ENCODE peak calls at places on chromosomes 3 and 15, in four cellular contexts. K is SK-N-SH, F is HepG2, U is K562. X is an unnamed sample.

GRCh38 chr15:95262866-95263564 is 1031.7 kb downstream of the MCTP2 start:
- DNase-seq in K (no peak), U (no peak), F (no peak), X (no peak)

GRCh38 chr3:88137836-88138235 is 11.9 kb upstream of the C3orf38 start:
- DNase-seq in F (no peak), U (no peak), K (no peak), X (no peak)

GRCh38 chr3:111314146-111314873 is 227.7 kb upstream of the CD96 start:
- DNase-seq in F (no peak), K (no peak), U (no peak), X (no peak)

GRCh38 chr3:102205647-102206046 is 229.2 kb upstream of the ZPLD1 start:
- DNase-seq in F (no peak), U (no peak), K (no peak), X (no peak)

GRCh38 chr3:89360155-89360554 is 252.7 kb downstream of the EPHA3 start:
- DNase-seq in F (no peak), U (no peak), K (no peak), X (no peak)

GRCh38 chr15:35005933-35006332 is 17.8 kb upstream of the ZNF770 start:
- DNase-seq in K (no peak), F (no peak), U (no peak), X (no peak)

GRCh38 chr3:143206955-143207337 is 87.4 kb downstream of the CHST2 start:
- DNase-seq in U (no peak), K (no peak), F (no peak), X (no peak)

GRCh38 chr3:112117826-112118571 is 15.0 kb downstream of the GCSAM start:
- DNase-seq in U (peak; percentile 7), K (no peak), F (no peak), X (no peak)

GRCh38 chr15:25181290-25182097 is 226.7 kb downstream of the SNRPN start:
- DNase-seq in K (no peak), F (no peak), U (no peak), X (no peak)

GRCh38 chr3:22117751-22118346 is 366.8 kb upstream of the ZNF385D start:
- DNase-seq in U (peak; percentile 11), F (peak; percentile 34), K (peak; percentile 6), X (peak; percentile 6)

DNA sequence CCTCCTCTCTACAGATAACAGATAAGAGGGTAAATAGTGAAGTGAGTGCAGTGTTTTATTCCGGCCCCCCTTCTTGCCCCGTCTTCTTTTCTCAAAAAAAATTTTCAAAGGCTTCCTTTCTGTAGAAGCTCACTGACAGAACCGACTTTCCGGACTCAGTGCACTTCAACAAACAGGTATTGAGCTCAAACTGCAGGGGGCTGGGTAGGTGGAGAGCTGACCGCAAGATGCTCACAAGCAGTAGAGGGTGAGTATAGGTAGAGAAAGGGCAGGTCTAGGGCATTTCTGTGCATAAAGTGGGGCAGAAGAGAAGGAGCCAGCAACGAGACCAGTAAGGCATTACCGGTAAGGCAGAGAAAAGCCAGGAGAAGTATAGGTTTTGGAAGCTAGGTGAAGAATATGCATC is 97.2 kb downstream of the ST6GAL1 start:
- DNase-seq in K (no peak), F (no peak), U (no peak), X (no peak)
- TF ChIP-seq ELF1 in K (no peak), F (no peak), U (no peak), X (no peak)

GRCh38 chr15:40932146-40932545 is 3.0 kb downstream of the DLL4 start:
- DNase-seq in K (peak; percentile 22), U (no peak), F (no peak), X (no peak)
- TF ChIP-seq SIN3A in K (no peak), U (no peak), F (no peak), X (no peak)

DNA sequence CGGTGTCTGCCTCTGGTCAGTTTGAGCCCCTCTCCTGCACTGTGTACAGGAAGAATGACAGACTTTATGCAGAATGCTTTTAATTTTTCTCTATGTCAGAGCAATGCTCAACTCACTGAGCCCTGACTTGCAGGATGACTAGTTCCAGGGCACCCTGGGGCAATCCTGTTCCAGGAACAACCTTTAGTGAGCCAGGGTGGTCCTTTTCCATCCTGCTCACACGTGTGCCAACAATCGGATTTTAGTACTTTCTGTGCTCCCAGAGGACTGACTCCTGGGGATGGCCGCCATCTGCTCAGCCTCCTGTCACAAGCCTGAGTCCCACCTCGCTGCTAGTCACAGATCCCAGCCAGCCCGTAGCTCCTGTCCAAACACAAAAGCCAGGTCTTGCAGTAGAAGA is 48.2 kb upstream of the ALDH1A3 start:
- DNase-seq in U (no peak), F (no peak), K (no peak), X (no peak)
- TF ChIP-seq ELF1 in U (no peak), F (no peak), K (no peak), X (no peak)

GRCh38 chr3:67015702-67016500 is 17.8 kb downstream of the KBTBD8 start:
- DNase-seq in F (no peak), K (no peak), U (no peak), X (no peak)
- TF ChIP-seq SIN3A in F (no peak), K (no peak), U (no peak), X (no peak)

DNA sequence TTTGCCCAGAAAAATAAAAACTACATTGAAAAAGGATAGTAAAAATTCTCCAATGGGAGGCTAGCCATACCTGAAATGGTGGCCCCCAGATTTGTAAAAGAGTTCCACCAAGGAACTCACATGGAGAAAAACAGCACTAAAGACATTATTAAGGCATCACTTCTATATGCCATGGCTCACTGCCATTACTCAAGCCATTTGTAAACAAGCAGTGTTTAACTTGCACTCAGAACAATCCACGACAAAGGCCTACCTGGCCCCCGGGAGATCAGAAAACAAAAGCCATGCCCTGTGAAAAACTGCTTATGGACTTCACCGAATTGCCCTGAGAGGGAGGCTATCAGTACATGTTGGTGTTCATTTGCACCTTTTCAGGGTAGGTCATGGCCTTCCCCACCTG is 19.6 kb downstream of the CCR8 start:
- DNase-seq in U (no peak), K (no peak), F (peak; percentile 7), X (no peak)
- TF ChIP-seq ELF1 in U (no peak), K (no peak), F (no peak), X (no peak)

GRCh38 chr3:66904816-66905543 is 93.1 kb upstream of the KBTBD8 start:
- DNase-seq in F (peak; percentile 12), K (no peak), U (no peak), X (no peak)
- TF ChIP-seq SIN3A in F (no peak), K (no peak), U (no peak), X (no peak)

X was measured in HCT116.